ENCODE peak calls at places on chromosomes 2 and 18, in six cellular contexts. R is neural progenitor cell, H is HCT116, G is fibroblast of lung, X is A673, L is MM.1S. K is an unnamed sample. For H3K9me3 and H3K4me1, the result is how much of the 10 kb centered on the place peaks cover.

GRCh38 chr2:172472441-172473051 is 45.2 kb downstream of the ITGA6 start:
- DNase-seq in R (no peak), H (no peak), G (no peak), X (no peak), L (no peak), K (no peak)

GRCh38 chr2:157246212-157247067 is 11.1 kb upstream of the GALNT5 start:
- DNase-seq in R (peak), H (peak), G (peak), X (peak), L (no peak), K (peak)

GRCh38 chr18:48834421-48835011 is 116.2 kb downstream of the SMAD7 start:
- DNase-seq in R (no peak), H (peak), G (peak), X (peak), L (peak), K (no peak)

GRCh38 chr2:238551091-238551490 is 124.4 kb downstream of the ASB1 start:
- DNase-seq in R (no peak), H (no peak), G (no peak), X (no peak), L (no peak), K (no peak)

GRCh38 chr2:8424997-8425900 is 256.6 kb upstream of the ID2 start:
- DNase-seq in R (no peak), H (no peak), G (no peak), X (no peak), L (no peak), K (no peak)

GRCh38 chr2:152047826-152048476 is 50.9 kb downstream of the CACNB4 start:
- DNase-seq in R (peak), H (no peak), G (no peak), X (peak), L (no peak), K (no peak)

GRCh38 chr18:1872274-1872673 is 699.0 kb downstream of the METTL4 start:
- DNase-seq in R (no peak), H (no peak), G (no peak), X (no peak), L (no peak), K (no peak)

GRCh38 chr18:6729247-6730091 is at the start of gene ARHGAP28:
- DNase-seq in R (peak), H (no peak), G (peak), X (peak), L (peak), K (peak)

GRCh38 chr18:61308009-61308408 is 25.2 kb upstream of the CDH20 start:
- DNase-seq in R (peak), H (no peak), G (no peak), X (no peak), L (no peak), K (no peak)

GRCh38 chr18:54924948-54925347 is 34.3 kb downstream of the CCDC68 start:
- DNase-seq in R (no peak), H (no peak), G (peak), X (no peak), L (no peak), K (no peak)

GRCh38 chr2:16226942-16227664 is 286.8 kb downstream of the MYCN start:
- DNase-seq in R (peak), H (no peak), G (no peak), X (peak), L (no peak), K (no peak)

GRCh38 chr2:127530245-127531132 is 4.2 kb upstream of the IWS1 start:
- DNase-seq in R (no peak), H (no peak), G (no peak), X (no peak), L (no peak), K (no peak)

GRCh38 chr2:8259106-8259840 is 422.6 kb upstream of the ID2 start:
- DNase-seq in R (no peak), H (no peak), G (no peak), X (peak), L (no peak), K (no peak)

GRCh38 chr18:26103579-26103978 is 13.2 kb upstream of the SS18 start:
- DNase-seq in R (peak), H (peak), G (no peak), X (peak), L (peak), K (peak)

GRCh38 chr18:76306685-76307292 is 188.3 kb downstream of the ZNF516 start:
- DNase-seq in R (peak), H (peak), G (no peak), X (no peak), L (peak), K (no peak)

GRCh38 chr2:85367180-85367579 is 12.6 kb downstream of the ELMOD3 start:
- DNase-seq in R (no peak), H (no peak), G (no peak), X (no peak), L (no peak), K (no peak)

GRCh38 chr2:151518802-151519201 is 109.1 kb downstream of the RIF1 start:
- DNase-seq in R (no peak), H (no peak), G (peak), X (no peak), L (no peak), K (no peak)

GRCh38 chr2:8593239-8593638 is 88.6 kb upstream of the ID2 start:
- DNase-seq in R (no peak), H (no peak), G (no peak), X (no peak), L (no peak), K (no peak)

GRCh38 chr18:43012951-43013350 is 102.5 kb downstream of the RIT2 start:
- DNase-seq in R (no peak), H (no peak), G (no peak), X (no peak), L (no peak), K (no peak)

GRCh38 chr2:197273485-197273884 is 37.1 kb downstream of the ANKRD44 start:
- DNase-seq in R (no peak), H (no peak), G (peak), X (no peak), L (no peak), K (no peak)

GRCh38 chr2:174259981-174260380 is 11.6 kb upstream of the OLA1 start:
- DNase-seq in R (no peak), H (no peak), G (peak), X (peak), L (no peak), K (peak)

GRCh38 chr2:222058830-222059229 is 240.0 kb downstream of the PAX3 start:
- DNase-seq in R (no peak), H (no peak), G (peak), X (no peak), L (no peak), K (no peak)

GRCh38 chr2:167929461-167929860 is 317.9 kb downstream of the STK39 start:
- DNase-seq in R (no peak), H (no peak), G (no peak), X (no peak), L (no peak), K (no peak)

GRCh38 chr2:16664052-16664731 is 1.4 kb downstream of the CYRIA start:
- DNase-seq in R (peak), H (no peak), G (peak), X (peak), L (no peak), K (peak)

GRCh38 chr2:160869411-160869810 is 290.8 kb upstream of the TANK start:
- DNase-seq in R (no peak), H (no peak), G (peak), X (peak), L (no peak), K (no peak)

GRCh38 chr18:22558945-22559385 is 141.2 kb upstream of the CTAGE1 start:
- DNase-seq in R (peak), H (no peak), G (peak), X (no peak), L (no peak), K (peak)

GRCh38 chr18:50192903-50193795 is 1.8 kb downstream of the MYO5B start:
- DNase-seq in R (peak), H (no peak), G (no peak), X (no peak), L (no peak), K (peak)

GRCh38 chr2:230930928-230931555 is 6.0 kb upstream of the GPR55 start:
- DNase-seq in R (no peak), H (no peak), G (no peak), X (no peak), L (no peak), K (no peak)

GRCh38 chr2:136448986-136449780 is 316.2 kb upstream of the THSD7B start:
- DNase-seq in R (no peak), H (no peak), G (no peak), X (no peak), L (no peak), K (no peak)

GRCh38 chr2:61463769-61464475 is 7.0 kb downstream of the USP34 start:
- DNase-seq in R (peak), H (no peak), G (no peak), X (no peak), L (no peak), K (no peak)

GRCh38 chr18:8559612-8560011 is 49.6 kb upstream of the RAB12 start:
- DNase-seq in R (no peak), H (no peak), G (peak), X (no peak), L (no peak), K (no peak)

GRCh38 chr2:28250006-28250405 is 142.7 kb upstream of the FOSL2 start:
- DNase-seq in R (no peak), H (peak), G (peak), X (peak), L (no peak), K (peak)
- TF ChIP-seq EZH2 in R (no peak), H (no peak), G (no peak), X (no peak), L (no peak), K (no peak)

GRCh38 chr2:80737047-80737446 is 432.5 kb upstream of the LRRTM1 start:
- DNase-seq in R (no peak), H (no peak), G (no peak), X (no peak), L (peak), K (no peak)
- H3K9me3 ChIP-seq in R (under half), H (under half), G (under half), X (under half), L (under half), K (under half)

GRCh38 chr2:224937887-224938286 is 104.4 kb downstream of the DOCK10 start:
- DNase-seq in R (no peak), H (no peak), G (no peak), X (no peak), L (no peak), K (no peak)

GRCh38 chr2:224930990-224931389 is 111.3 kb downstream of the DOCK10 start:
- DNase-seq in R (no peak), H (no peak), G (no peak), X (no peak), L (no peak), K (no peak)

GRCh38 chr2:224933416-224933815 is 108.9 kb downstream of the DOCK10 start:
- DNase-seq in R (no peak), H (no peak), G (no peak), X (no peak), L (no peak), K (no peak)

GRCh38 chr2:224931956-224932355 is 110.3 kb downstream of the DOCK10 start:
- DNase-seq in R (no peak), H (no peak), G (no peak), X (no peak), L (no peak), K (no peak)

GRCh38 chr2:224934542-224935188 is 107.6 kb downstream of the DOCK10 start:
- DNase-seq in R (peak), H (no peak), G (peak), X (no peak), L (no peak), K (no peak)
- H3K4me1 ChIP-seq in R (half or more), H (under half), G (under half), X (under half), L (under half), K (under half)

DNA sequence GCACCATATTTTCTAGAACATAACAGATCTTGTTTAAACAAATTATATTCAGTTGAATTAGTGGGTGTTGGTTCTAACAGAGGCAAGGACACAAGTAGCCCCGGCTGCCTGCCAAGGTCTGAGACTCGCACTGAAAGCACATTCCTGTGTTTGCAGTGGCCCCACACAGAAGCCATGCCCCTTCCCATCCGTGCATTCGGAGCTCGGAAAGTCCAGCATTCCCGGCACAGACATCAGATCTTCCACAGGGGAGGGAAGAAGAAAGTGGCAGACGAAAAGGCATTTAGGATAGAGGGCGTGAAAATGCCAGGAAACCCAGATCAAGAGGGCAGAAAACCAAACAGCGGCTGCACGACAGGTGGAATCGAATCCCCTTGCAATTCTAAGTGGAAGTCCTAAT is 105.4 kb upstream of the ASB18 start:
- DNase-seq in R (peak), H (no peak), G (peak), X (no peak), L (no peak), K (no peak)
- TF ChIP-seq EZH2 in R (no peak), H (no peak), G (no peak), X (no peak), L (no peak), K (no peak)

DNA sequence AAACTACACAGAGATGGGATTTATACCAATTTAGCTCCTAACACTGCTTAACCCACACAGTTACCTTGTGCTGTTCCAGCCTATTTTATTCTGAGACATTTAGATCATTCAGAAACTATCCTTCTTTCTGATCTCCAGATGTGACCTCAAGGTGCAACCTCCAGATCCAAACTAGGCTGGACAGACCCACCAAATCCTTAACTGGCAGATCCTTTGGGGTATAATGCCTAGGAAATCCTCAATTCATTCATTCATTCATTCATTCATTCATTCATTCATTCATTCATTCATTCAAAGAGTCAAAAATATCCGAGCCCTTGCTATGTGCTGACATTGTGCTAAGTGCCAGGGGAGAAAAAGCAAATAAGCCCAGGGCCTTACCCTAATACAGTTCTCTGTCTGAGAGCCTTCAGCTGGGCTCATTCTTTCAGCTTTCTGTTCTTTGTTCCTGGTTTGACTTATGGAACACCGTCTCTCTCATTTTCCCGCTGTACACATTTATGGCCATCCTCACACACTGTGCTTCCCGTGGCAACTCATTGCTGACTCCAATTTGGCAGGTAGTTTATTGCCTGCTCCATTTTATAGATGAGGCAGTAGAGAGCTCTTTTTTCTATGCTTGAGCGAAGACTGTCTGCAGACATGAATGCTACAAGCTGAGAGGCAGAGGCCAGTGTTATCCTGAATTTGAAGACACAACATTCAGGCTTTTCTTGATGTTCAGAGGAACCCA is 83.1 kb downstream of the HRH4 start:
- DNase-seq in R (no peak), H (no peak), G (no peak), X (no peak), L (no peak), K (no peak)
- H3K9me3 ChIP-seq in R (under half), H (under half), G (under half), X (under half), L (under half), K (under half)

DNA sequence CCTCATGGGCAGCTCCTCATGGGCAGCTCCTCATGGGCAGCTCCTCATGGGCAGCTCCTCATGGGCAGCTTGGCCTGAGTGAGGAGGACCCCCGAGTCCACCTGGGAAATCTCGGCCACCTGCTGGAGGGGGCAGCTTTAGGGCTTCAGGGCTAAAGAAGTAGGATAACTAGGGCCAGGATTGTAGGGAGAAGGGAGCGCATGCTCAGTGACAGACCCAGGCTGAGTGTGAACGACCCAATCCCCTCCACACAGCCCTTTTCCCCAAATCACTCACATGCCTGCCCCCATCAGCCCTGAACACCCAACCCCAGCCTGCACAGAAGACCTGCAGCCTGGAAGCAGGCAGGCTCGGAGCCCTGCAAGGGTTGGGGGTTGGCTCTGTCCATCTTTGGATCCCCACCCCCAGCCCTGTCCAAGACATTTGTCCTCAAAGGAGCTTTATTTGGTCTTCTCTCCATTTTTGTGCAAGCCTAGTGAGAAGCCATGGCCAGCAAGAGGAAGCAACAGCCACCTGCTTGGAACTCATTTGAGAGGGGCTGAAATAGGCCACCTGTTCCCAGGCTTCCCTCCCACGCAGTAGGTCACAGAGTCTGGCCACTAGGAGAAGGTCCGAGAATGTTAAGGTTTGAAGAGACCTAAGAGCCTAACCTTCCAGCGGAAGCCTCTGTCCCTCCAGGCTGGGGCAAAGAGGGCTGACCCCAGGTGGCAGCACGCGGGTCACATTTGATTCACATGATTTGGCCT is 249.9 kb downstream of the TNS1 start:
- DNase-seq in R (no peak), H (no peak), G (no peak), X (no peak), L (no peak), K (no peak)
- H3K4me1 ChIP-seq in R (under half), H (under half), G (under half), X (under half), L (under half), K (under half)

GRCh38 chr18:75204262-75204977 is 4.5 kb downstream of the PTGR3 start:
- DNase-seq in R (peak), H (no peak), G (peak), X (no peak), L (no peak), K (peak)
- TF ChIP-seq EZH2 in R (peak), H (no peak), G (no peak), X (peak), L (no peak), K (no peak)

GRCh38 chr2:223548194-223548593 is 54.0 kb downstream of the SCG2 start:
- DNase-seq in R (no peak), H (no peak), G (peak), X (no peak), L (no peak), K (no peak)
- H3K9me3 ChIP-seq in R (under half), H (under half), G (under half), X (under half), L (under half), K (under half)

DNA sequence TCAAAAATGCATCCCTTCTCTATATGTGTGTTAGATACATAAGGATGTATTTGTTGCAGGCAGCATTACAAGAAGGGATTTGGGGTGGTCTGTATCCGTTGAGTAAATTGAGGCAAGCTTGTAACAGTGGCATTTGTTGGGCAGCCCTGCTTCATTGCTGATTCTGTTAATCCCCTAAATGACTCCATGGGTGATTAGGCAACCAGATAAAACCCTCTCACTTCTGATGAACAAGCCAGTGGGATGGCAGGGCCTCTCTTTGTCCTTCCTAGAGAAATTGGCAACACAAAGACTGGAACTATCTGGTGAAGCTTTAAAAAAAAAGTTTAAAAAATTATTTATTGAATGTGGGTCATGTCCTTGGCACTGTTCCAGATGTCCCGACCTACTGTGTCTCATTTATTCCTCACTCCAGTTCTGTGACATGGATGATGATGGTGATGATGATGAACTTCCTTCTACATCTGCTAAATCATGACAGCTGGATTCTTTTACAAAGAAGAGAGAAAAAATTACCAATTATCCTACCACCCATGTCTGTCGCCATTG is 30.8 kb downstream of the NRP2 start:
- DNase-seq in R (peak), H (no peak), G (no peak), X (peak), L (no peak), K (no peak)
- H3K4me1 ChIP-seq in R (half or more), H (under half), G (under half), X (under half), L (under half), K (under half)

GRCh38 chr2:178715366-178715765 is 91.9 kb downstream of the TTN start:
- DNase-seq in R (no peak), H (no peak), G (no peak), X (no peak), L (peak), K (no peak)
- TF ChIP-seq EZH2 in R (no peak), H (no peak), G (no peak), X (no peak), L (no peak), K (no peak)